ENCODE peak calls at places on chromosomes 13 and 19, in five cellular contexts. P, T, D, R and S are unnamed samples.

GRCh38 chr13:35690546-35690945 is 214.1 kb upstream of the MAB21L1 start:
- DNase-seq in T (no peak), P (no peak), D (no peak), R (no peak), S (no peak)

GRCh38 chr19:19552811-19553210 is 14.7 kb downstream of the CILP2 start:
- DNase-seq in T (peak), P (no peak), R (peak), D (no peak), S (no peak)

GRCh38 chr19:17937371-17937900 is 4.6 kb downstream of the CCDC124 start:
- DNase-seq in R (no peak), D (no peak), T (no peak), P (no peak), S (no peak)

GRCh38 chr19:11659612-11660011 is 62.3 kb downstream of the ZNF627 start:
- DNase-seq in T (peak), P (no peak), R (no peak), D (no peak), S (no peak)

GRCh38 chr19:35449347-35450043 is 1.4 kb downstream of the FFAR2 start:
- DNase-seq in P (no peak), T (no peak), D (no peak), R (no peak), S (no peak)

GRCh38 chr13:42064259-42064658 is 15.8 kb downstream of the DGKH start:
- DNase-seq in R (no peak), P (no peak), D (no peak), T (peak), S (no peak)

GRCh38 chr13:98384739-98385138 is 192.2 kb downstream of the STK24 start:
- DNase-seq in R (no peak), T (peak), P (no peak), D (no peak), S (no peak)

GRCh38 chr13:39455534-39456175 is 147.3 kb downstream of the LHFPL6 start:
- DNase-seq in R (no peak), D (no peak), T (no peak), P (no peak), S (no peak)

GRCh38 chr13:98176777-98177608 is at the start of gene RNF113B:
- DNase-seq in R (no peak), T (no peak), P (no peak), D (no peak), S (no peak)

GRCh38 chr13:31242342-31242741 is 42.6 kb downstream of the B3GLCT start:
- DNase-seq in P (no peak), R (no peak), T (no peak), D (no peak), S (no peak)

GRCh38 chr13:52405767-52406494 is at the start of gene THSD1:
- DNase-seq in D (peak), T (no peak), P (no peak), R (peak), S (peak)

GRCh38 chr13:77196052-77196618 is 130.8 kb downstream of the MYCBP2 start:
- DNase-seq in D (no peak), P (no peak), R (no peak), T (no peak), S (no peak)

GRCh38 chr19:48480151-48480475 is 10.9 kb downstream of the CYTH2 start:
- DNase-seq in D (peak), T (no peak), P (no peak), R (peak), S (no peak)

GRCh38 chr19:56253737-56254136 is 18.8 kb upstream of the EDDM13 start:
- DNase-seq in T (no peak), D (no peak), R (peak), P (peak), S (peak)

GRCh38 chr13:98843482-98843877 is 91.0 kb upstream of the SLC15A1 start:
- DNase-seq in D (no peak), T (no peak), R (no peak), P (peak), S (no peak)

GRCh38 chr13:20525144-20525600 is 485 bp downstream of the CRYL1 start:
- DNase-seq in D (peak), T (peak), R (peak), P (peak), S (peak)

GRCh38 chr19:42057856-42058255 is 12.2 kb downstream of the GRIK5 start:
- DNase-seq in R (no peak), D (no peak), T (no peak), P (no peak), S (no peak)

GRCh38 chr13:48595330-48596127 is 58.2 kb upstream of the CYSLTR2 start:
- DNase-seq in R (no peak), P (no peak), T (peak), D (peak), S (peak)

GRCh38 chr13:79935121-79935520 is 405.8 kb downstream of the SPRY2 start:
- DNase-seq in D (no peak), R (no peak), T (no peak), P (no peak), S (no peak)